ENCODE peak calls at places on chromosomes 2 and 18, in eight cellular contexts. R, J, O, Z, Q, Y, E and I are unnamed samples.

GRCh38 chr2:112644933-112645395 is 775 bp upstream of the SLC20A1 start:
- DNase-seq in Y (peak; percentile 74), R (no peak), J (peak; percentile 28), E (no peak), O (peak; percentile 61), Z (no peak), Q (no peak), I (no peak)

GRCh38 chr2:17780546-17780945 is 26.6 kb downstream of the GEN1 start:
- DNase-seq in Q (no peak), Y (no peak), R (no peak), Z (no peak), O (no peak), E (no peak), J (no peak), I (no peak)

GRCh38 chr2:240935101-240935876 is 29.2 kb downstream of the CROCC2 start:
- DNase-seq in Q (no peak), Z (peak; percentile 25), R (no peak), Y (no peak), E (no peak), J (no peak), O (peak; percentile 14), I (no peak)

GRCh38 chr2:20957745-20958144 is 86.1 kb downstream of the APOB start:
- DNase-seq in E (no peak), J (no peak), R (no peak), O (no peak), Y (no peak), Q (no peak), Z (no peak), I (no peak)

GRCh38 chr2:31522742-31523141 is 58.0 kb downstream of the SRD5A2 start:
- DNase-seq in O (no peak), Z (no peak), J (no peak), Y (no peak), Q (no peak), R (no peak), E (no peak), I (no peak)

GRCh38 chr2:200253631-200254030 is 52.9 kb upstream of the SPATS2L start:
- DNase-seq in R (no peak), Z (no peak), E (no peak), O (no peak), Y (no peak), Q (no peak), J (no peak), I (no peak)

GRCh38 chr2:223585691-223586090 is 16.5 kb downstream of the SCG2 start:
- DNase-seq in E (peak; percentile 8), Z (no peak), O (no peak), J (no peak), Y (peak; percentile 76), R (no peak), Q (peak; percentile 23), I (no peak)

GRCh38 chr2:145123606-145124005 is 603.7 kb upstream of the ZEB2 start:
- DNase-seq in Y (no peak), Z (no peak), R (no peak), O (no peak), J (no peak), E (no peak), Q (peak; percentile 75), I (no peak)

GRCh38 chr2:118310878-118311442 is 222.7 kb downstream of the INSIG2 start:
- DNase-seq in Q (no peak), Y (no peak), Z (no peak), J (no peak), E (no peak), R (no peak), O (peak; percentile 49), I (no peak)

GRCh38 chr2:64273524-64274398 is 129.5 kb upstream of the PELI1 start:
- DNase-seq in Q (no peak), Z (no peak), R (peak; percentile 33), O (peak; percentile 59), J (no peak), Y (no peak), E (peak; percentile 88), I (no peak)

GRCh38 chr2:100670232-100670631 is 107.4 kb downstream of the PDCL3 start:
- DNase-seq in R (no peak), E (no peak), Q (no peak), Z (no peak), J (no peak), O (no peak), Y (no peak), I (no peak)

GRCh38 chr2:152354909-152355308 is 19.9 kb downstream of the FMNL2 start:
- DNase-seq in Y (no peak), R (no peak), Z (no peak), O (no peak), E (no peak), J (no peak), Q (no peak), I (no peak)

GRCh38 chr2:112204411-112204810 is 50.4 kb downstream of the ZC3H8 start:
- DNase-seq in R (no peak), E (no peak), O (no peak), Z (no peak), J (no peak), Q (no peak), Y (no peak), I (no peak)

GRCh38 chr2:207865210-207865609 is 95.5 kb upstream of the FZD5 start:
- DNase-seq in R (no peak), Q (no peak), O (no peak), J (no peak), Z (no peak), E (no peak), Y (no peak), I (no peak)

GRCh38 chr2:226934546-226935243 is 98.8 kb downstream of the RHBDD1 start:
- DNase-seq in Q (no peak), Y (no peak), J (no peak), R (no peak), O (no peak), Z (no peak), E (no peak), I (no peak)

GRCh38 chr18:46167971-46168370 is 63.8 kb downstream of the HAUS1 start:
- DNase-seq in R (no peak), Y (no peak), Z (no peak), J (no peak), Q (peak; percentile 26), O (no peak), E (no peak), I (no peak)

GRCh38 chr2:149768320-149768799 is 180.8 kb upstream of the MMADHC start:
- DNase-seq in R (no peak), Q (peak; percentile 10), O (no peak), J (no peak), E (no peak), Y (no peak), Z (no peak), I (no peak)

GRCh38 chr2:71348302-71348701 is 16.7 kb downstream of the ZNF638 start:
- DNase-seq in O (no peak), Z (no peak), E (no peak), J (no peak), Y (no peak), Q (no peak), R (peak; percentile 1), I (no peak)

GRCh38 chr2:234218261-234219180 is 168.0 kb downstream of the SPP2 start:
- DNase-seq in Q (no peak), Z (no peak), O (no peak), R (no peak), Y (no peak), E (no peak), J (no peak), I (no peak)

GRCh38 chr2:168851674-168852320 is 38.4 kb downstream of the SPC25 start:
- DNase-seq in O (peak; percentile 73), Y (no peak), J (no peak), R (peak; percentile 55), Q (no peak), E (peak; percentile 53), Z (no peak), I (no peak)